ENCODE peak calls at places on chromosomes 3 and 15, in nine cellular contexts. One of them, this sample, is unnamed.

GRCh38 chr15:90394702-90395442 is 6.8 kb downstream of the IQGAP1 start:
- DNase-seq in CD8-positive, alpha-beta T cell: no peak
- DNase-seq in GM20000: no peak
- DNase-seq in AG04449: no peak
- DNase-seq in psoas muscle: no peak
- DNase-seq in cardiac muscle cell: no peak
- DNase-seq in MM.1S: no peak
- DNase-seq in fibroblast of villous mesenchyme: no peak
- DNase-seq in type B pancreatic cell: no peak
- DNase-seq in this sample: no peak

GRCh38 chr15:75045332-75046015 is 22.1 kb downstream of the PPCDC start:
- DNase-seq in CD8-positive, alpha-beta T cell: no peak
- DNase-seq in GM20000: no peak
- DNase-seq in AG04449: no peak
- DNase-seq in psoas muscle: no peak
- DNase-seq in cardiac muscle cell: no peak
- DNase-seq in MM.1S: peak; percentile 23
- DNase-seq in fibroblast of villous mesenchyme: no peak
- DNase-seq in type B pancreatic cell: no peak
- DNase-seq in this sample: no peak

GRCh38 chr3:7211740-7212139 is 350.8 kb downstream of the GRM7 start:
- DNase-seq in CD8-positive, alpha-beta T cell: no peak
- DNase-seq in GM20000: no peak
- DNase-seq in AG04449: no peak
- DNase-seq in psoas muscle: no peak
- DNase-seq in cardiac muscle cell: no peak
- DNase-seq in MM.1S: no peak
- DNase-seq in fibroblast of villous mesenchyme: no peak
- DNase-seq in type B pancreatic cell: no peak
- DNase-seq in this sample: no peak

GRCh38 chr3:54028372-54028771 is 94.0 kb upstream of the CACNA2D3 start:
- DNase-seq in CD8-positive, alpha-beta T cell: no peak
- DNase-seq in GM20000: no peak
- DNase-seq in AG04449: no peak
- DNase-seq in psoas muscle: no peak
- DNase-seq in cardiac muscle cell: no peak
- DNase-seq in MM.1S: no peak
- DNase-seq in fibroblast of villous mesenchyme: no peak
- DNase-seq in type B pancreatic cell: no peak
- DNase-seq in this sample: no peak

GRCh38 chr15:69454953-69455352 is 2.3 kb downstream of the RPLP1 start:
- DNase-seq in CD8-positive, alpha-beta T cell: no peak
- DNase-seq in GM20000: no peak
- DNase-seq in AG04449: no peak
- DNase-seq in psoas muscle: no peak
- DNase-seq in cardiac muscle cell: no peak
- DNase-seq in MM.1S: no peak
- DNase-seq in fibroblast of villous mesenchyme: no peak
- DNase-seq in type B pancreatic cell: no peak
- DNase-seq in this sample: no peak

GRCh38 chr3:25603703-25604102 is 61.0 kb downstream of the TOP2B start:
- DNase-seq in CD8-positive, alpha-beta T cell: no peak
- DNase-seq in GM20000: no peak
- DNase-seq in AG04449: no peak
- DNase-seq in psoas muscle: no peak
- DNase-seq in cardiac muscle cell: peak; percentile 59
- DNase-seq in MM.1S: no peak
- DNase-seq in fibroblast of villous mesenchyme: peak; percentile 63
- DNase-seq in type B pancreatic cell: no peak
- DNase-seq in this sample: no peak

GRCh38 chr3:197487911-197488391 is 67.8 kb downstream of the BDH1 start:
- DNase-seq in CD8-positive, alpha-beta T cell: no peak
- DNase-seq in GM20000: no peak
- DNase-seq in AG04449: peak; percentile 93
- DNase-seq in psoas muscle: peak; percentile 67
- DNase-seq in cardiac muscle cell: no peak
- DNase-seq in MM.1S: no peak
- DNase-seq in fibroblast of villous mesenchyme: peak; percentile 88
- DNase-seq in type B pancreatic cell: no peak
- DNase-seq in this sample: no peak

GRCh38 chr3:165283328-165283727 is 87.1 kb upstream of the SLITRK3 start:
- DNase-seq in CD8-positive, alpha-beta T cell: no peak
- DNase-seq in GM20000: no peak
- DNase-seq in AG04449: no peak
- DNase-seq in psoas muscle: no peak
- DNase-seq in cardiac muscle cell: no peak
- DNase-seq in MM.1S: no peak
- DNase-seq in fibroblast of villous mesenchyme: no peak
- DNase-seq in type B pancreatic cell: no peak
- DNase-seq in this sample: no peak

GRCh38 chr3:122366379-122366749 is 16.7 kb downstream of the MIX23 start:
- DNase-seq in CD8-positive, alpha-beta T cell: no peak
- DNase-seq in GM20000: no peak
- DNase-seq in AG04449: no peak
- DNase-seq in psoas muscle: no peak
- DNase-seq in cardiac muscle cell: no peak
- DNase-seq in MM.1S: no peak
- DNase-seq in fibroblast of villous mesenchyme: no peak
- DNase-seq in type B pancreatic cell: no peak
- DNase-seq in this sample: no peak

GRCh38 chr3:171058058-171058457 is 31.5 kb upstream of the SLC2A2 start:
- DNase-seq in CD8-positive, alpha-beta T cell: no peak
- DNase-seq in GM20000: no peak
- DNase-seq in AG04449: no peak
- DNase-seq in psoas muscle: no peak
- DNase-seq in cardiac muscle cell: no peak
- DNase-seq in MM.1S: no peak
- DNase-seq in fibroblast of villous mesenchyme: no peak
- DNase-seq in type B pancreatic cell: no peak
- DNase-seq in this sample: no peak

GRCh38 chr3:101676219-101676764 is 640 bp downstream of the ZBTB11 start:
- DNase-seq in CD8-positive, alpha-beta T cell: peak; percentile 90
- DNase-seq in GM20000: peak; percentile 94
- DNase-seq in AG04449: peak; percentile 70
- DNase-seq in psoas muscle: peak; percentile 98
- DNase-seq in cardiac muscle cell: peak; percentile 97
- DNase-seq in MM.1S: peak; percentile 98
- DNase-seq in fibroblast of villous mesenchyme: peak; percentile 97
- DNase-seq in type B pancreatic cell: peak; percentile 94
- DNase-seq in this sample: peak; percentile 97

GRCh38 chr3:44108481-44108880 is 133.2 kb upstream of the TOPAZ1 start:
- DNase-seq in CD8-positive, alpha-beta T cell: no peak
- DNase-seq in GM20000: no peak
- DNase-seq in AG04449: no peak
- DNase-seq in psoas muscle: no peak
- DNase-seq in cardiac muscle cell: no peak
- DNase-seq in MM.1S: no peak
- DNase-seq in fibroblast of villous mesenchyme: no peak
- DNase-seq in type B pancreatic cell: no peak
- DNase-seq in this sample: no peak

GRCh38 chr3:193489949-193490348 is 64.7 kb downstream of the ATP13A4 start:
- DNase-seq in CD8-positive, alpha-beta T cell: no peak
- DNase-seq in GM20000: no peak
- DNase-seq in AG04449: no peak
- DNase-seq in psoas muscle: no peak
- DNase-seq in cardiac muscle cell: no peak
- DNase-seq in MM.1S: peak; percentile 65
- DNase-seq in fibroblast of villous mesenchyme: peak; percentile 3
- DNase-seq in type B pancreatic cell: no peak
- DNase-seq in this sample: no peak

GRCh38 chr3:147038456-147038855 is 367.9 kb downstream of the ZIC4 start:
- DNase-seq in CD8-positive, alpha-beta T cell: no peak
- DNase-seq in GM20000: no peak
- DNase-seq in AG04449: peak; percentile 45
- DNase-seq in psoas muscle: no peak
- DNase-seq in cardiac muscle cell: no peak
- DNase-seq in MM.1S: no peak
- DNase-seq in fibroblast of villous mesenchyme: peak; percentile 55
- DNase-seq in type B pancreatic cell: no peak
- DNase-seq in this sample: no peak

GRCh38 chr15:100764778-100765457 is 114.7 kb upstream of the ALDH1A3 start:
- DNase-seq in CD8-positive, alpha-beta T cell: no peak
- DNase-seq in GM20000: peak; percentile 7
- DNase-seq in AG04449: peak; percentile 49
- DNase-seq in psoas muscle: peak; percentile 39
- DNase-seq in cardiac muscle cell: no peak
- DNase-seq in MM.1S: no peak
- DNase-seq in fibroblast of villous mesenchyme: peak; percentile 49
- DNase-seq in type B pancreatic cell: no peak
- DNase-seq in this sample: peak; percentile 25

DNA sequence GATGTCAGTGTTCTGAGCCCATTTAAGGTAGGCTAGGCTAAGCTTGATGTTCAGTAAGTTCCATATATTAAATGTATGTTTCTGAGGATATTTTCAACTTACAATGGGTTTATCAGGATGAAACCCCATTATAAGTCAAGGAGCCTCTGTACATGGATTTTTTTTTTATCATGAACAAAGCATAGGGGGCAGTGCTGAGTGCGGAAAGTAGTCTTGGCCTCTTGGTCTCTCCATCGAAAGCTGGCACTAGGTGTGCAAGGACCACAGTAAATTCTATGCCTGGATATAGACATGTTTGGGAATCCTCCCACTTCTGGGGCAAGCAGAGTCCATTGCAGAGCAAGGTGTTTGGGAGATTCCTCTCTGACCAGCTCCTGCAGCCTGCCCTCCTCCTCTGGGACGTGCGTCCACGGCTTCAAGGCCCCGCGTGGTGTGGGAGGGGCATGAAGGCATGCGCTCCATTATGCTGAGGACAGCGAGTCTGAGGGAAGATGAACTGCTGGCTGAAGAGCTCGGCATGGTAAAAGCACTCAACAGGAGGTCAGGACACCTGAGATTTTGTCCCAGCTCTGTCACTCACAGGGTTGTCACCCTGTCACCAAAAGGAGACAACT is 122.9 kb upstream of the LIPC start:
- DNase-seq in CD8-positive, alpha-beta T cell: no peak
- DNase-seq in GM20000: no peak
- DNase-seq in AG04449: no peak
- DNase-seq in psoas muscle: no peak
- DNase-seq in cardiac muscle cell: no peak
- DNase-seq in MM.1S: no peak
- DNase-seq in fibroblast of villous mesenchyme: no peak
- DNase-seq in type B pancreatic cell: no peak
- DNase-seq in this sample: no peak
- TF ChIP-seq CTCF in CD8-positive, alpha-beta T cell: no peak
- TF ChIP-seq CTCF in GM20000: no peak
- TF ChIP-seq CTCF in AG04449: no peak
- TF ChIP-seq CTCF in psoas muscle: no peak
- TF ChIP-seq CTCF in cardiac muscle cell: no peak
- TF ChIP-seq CTCF in MM.1S: no peak
- TF ChIP-seq CTCF in fibroblast of villous mesenchyme: peak; percentile 3
- TF ChIP-seq CTCF in type B pancreatic cell: peak; percentile 46
- TF ChIP-seq CTCF in this sample: no peak

GRCh38 chr15:77352932-77353331 is 67.0 kb downstream of the PEAK1 start:
- DNase-seq in CD8-positive, alpha-beta T cell: no peak
- DNase-seq in GM20000: no peak
- DNase-seq in AG04449: no peak
- DNase-seq in psoas muscle: no peak
- DNase-seq in cardiac muscle cell: no peak
- DNase-seq in MM.1S: no peak
- DNase-seq in fibroblast of villous mesenchyme: no peak
- DNase-seq in type B pancreatic cell: no peak
- DNase-seq in this sample: no peak
- TF ChIP-seq CTCF in CD8-positive, alpha-beta T cell: no peak
- TF ChIP-seq CTCF in GM20000: no peak
- TF ChIP-seq CTCF in AG04449: no peak
- TF ChIP-seq CTCF in psoas muscle: no peak
- TF ChIP-seq CTCF in cardiac muscle cell: no peak
- TF ChIP-seq CTCF in MM.1S: no peak
- TF ChIP-seq CTCF in fibroblast of villous mesenchyme: no peak
- TF ChIP-seq CTCF in type B pancreatic cell: no peak
- TF ChIP-seq CTCF in this sample: no peak

GRCh38 chr15:25683911-25684310 is 179.2 kb downstream of the ATP10A start:
- DNase-seq in CD8-positive, alpha-beta T cell: no peak
- DNase-seq in GM20000: no peak
- DNase-seq in AG04449: no peak
- DNase-seq in psoas muscle: no peak
- DNase-seq in cardiac muscle cell: no peak
- DNase-seq in MM.1S: no peak
- DNase-seq in fibroblast of villous mesenchyme: no peak
- DNase-seq in type B pancreatic cell: no peak
- DNase-seq in this sample: no peak
- TF ChIP-seq CTCF in CD8-positive, alpha-beta T cell: no peak
- TF ChIP-seq CTCF in GM20000: no peak
- TF ChIP-seq CTCF in AG04449: no peak
- TF ChIP-seq CTCF in psoas muscle: no peak
- TF ChIP-seq CTCF in cardiac muscle cell: peak; percentile 4
- TF ChIP-seq CTCF in MM.1S: no peak
- TF ChIP-seq CTCF in fibroblast of villous mesenchyme: no peak
- TF ChIP-seq CTCF in type B pancreatic cell: peak; percentile 25
- TF ChIP-seq CTCF in this sample: no peak

GRCh38 chr3:13303410-13303809 is 116.7 kb downstream of the NUP210 start:
- DNase-seq in CD8-positive, alpha-beta T cell: no peak
- DNase-seq in GM20000: no peak
- DNase-seq in AG04449: no peak
- DNase-seq in psoas muscle: peak; percentile 27
- DNase-seq in cardiac muscle cell: no peak
- DNase-seq in MM.1S: no peak
- DNase-seq in fibroblast of villous mesenchyme: no peak
- DNase-seq in type B pancreatic cell: no peak
- DNase-seq in this sample: no peak

GRCh38 chr3:13309004-13309403 is 111.1 kb downstream of the NUP210 start:
- DNase-seq in CD8-positive, alpha-beta T cell: no peak
- DNase-seq in GM20000: no peak
- DNase-seq in AG04449: no peak
- DNase-seq in psoas muscle: peak; percentile 18
- DNase-seq in cardiac muscle cell: no peak
- DNase-seq in MM.1S: no peak
- DNase-seq in fibroblast of villous mesenchyme: no peak
- DNase-seq in type B pancreatic cell: no peak
- DNase-seq in this sample: no peak

GRCh38 chr3:13307041-13307440 is 113.1 kb downstream of the NUP210 start:
- DNase-seq in CD8-positive, alpha-beta T cell: no peak
- DNase-seq in GM20000: no peak
- DNase-seq in AG04449: no peak
- DNase-seq in psoas muscle: peak; percentile 15
- DNase-seq in cardiac muscle cell: no peak
- DNase-seq in MM.1S: no peak
- DNase-seq in fibroblast of villous mesenchyme: no peak
- DNase-seq in type B pancreatic cell: no peak
- DNase-seq in this sample: no peak

GRCh38 chr3:13305623-13306022 is 114.5 kb downstream of the NUP210 start:
- DNase-seq in CD8-positive, alpha-beta T cell: no peak
- DNase-seq in GM20000: no peak
- DNase-seq in AG04449: no peak
- DNase-seq in psoas muscle: peak; percentile 8
- DNase-seq in cardiac muscle cell: no peak
- DNase-seq in MM.1S: no peak
- DNase-seq in fibroblast of villous mesenchyme: no peak
- DNase-seq in type B pancreatic cell: no peak
- DNase-seq in this sample: no peak

DNA sequence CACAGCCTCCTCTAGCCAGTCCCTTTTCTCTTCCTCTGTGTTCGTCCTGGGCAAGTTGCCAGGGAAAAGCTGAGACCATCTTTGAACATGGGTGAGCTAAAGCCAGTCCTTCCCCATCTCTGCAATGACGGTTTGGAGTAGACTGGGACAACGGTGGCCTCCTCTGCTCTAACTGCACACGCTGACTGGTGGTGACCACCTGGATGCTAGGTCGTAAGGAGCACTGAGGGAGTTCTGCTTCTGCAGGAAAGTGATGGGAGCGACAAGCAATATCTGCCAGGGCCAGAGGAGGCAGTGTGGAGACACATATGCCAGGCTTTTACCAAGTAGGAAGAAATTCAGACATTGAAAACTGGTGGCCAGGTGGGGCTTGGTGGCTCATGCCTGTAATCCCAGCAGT is 111.7 kb downstream of the NUP210 start:
- DNase-seq in CD8-positive, alpha-beta T cell: no peak
- DNase-seq in GM20000: peak; percentile 38
- DNase-seq in AG04449: no peak
- DNase-seq in psoas muscle: peak; percentile 56
- DNase-seq in cardiac muscle cell: peak; percentile 51
- DNase-seq in MM.1S: no peak
- DNase-seq in fibroblast of villous mesenchyme: peak; percentile 13
- DNase-seq in type B pancreatic cell: no peak
- DNase-seq in this sample: peak; percentile 70
- TF ChIP-seq CTCF in CD8-positive, alpha-beta T cell: peak; percentile 44
- TF ChIP-seq CTCF in GM20000: no peak
- TF ChIP-seq CTCF in AG04449: peak; percentile 24
- TF ChIP-seq CTCF in psoas muscle: peak; percentile 14
- TF ChIP-seq CTCF in cardiac muscle cell: peak; percentile 54
- TF ChIP-seq CTCF in MM.1S: peak; percentile 48
- TF ChIP-seq CTCF in fibroblast of villous mesenchyme: peak; percentile 43
- TF ChIP-seq CTCF in type B pancreatic cell: peak; percentile 66
- TF ChIP-seq CTCF in this sample: peak; percentile 43

This sample was measured in GM13976.